ENCODE peak calls at places on chromosomes 5 and 9, in eight cellular contexts. C, A, M, V, Q, K, L and S are unnamed samples.

GRCh38 chr9:121154782-121155181 is 46.9 kb downstream of the RAB14 start:
- DNase-seq in A (no peak), K (no peak), L (no peak), V (no peak), C (no peak), M (no peak), Q (no peak), S (no peak)

GRCh38 chr9:128152133-128152780 is 3.0 kb downstream of the LCN2 start:
- DNase-seq in K (no peak), Q (no peak), V (no peak), A (no peak), L (no peak), C (no peak), M (no peak), S (no peak)

GRCh38 chr9:31137850-31138160 is 1246.6 kb upstream of the ACO1 start:
- DNase-seq in L (no peak), M (no peak), A (no peak), K (no peak), Q (no peak), C (no peak), V (no peak), S (no peak)

GRCh38 chr9:27701664-27702063 is 128.4 kb upstream of the C9orf72 start:
- DNase-seq in A (no peak), L (no peak), M (no peak), K (peak; percentile 46), Q (peak; percentile 31), V (no peak), C (no peak), S (no peak)

GRCh38 chr5:143733635-143734341 is 78.2 kb upstream of the HMHB1 start:
- DNase-seq in M (no peak), L (no peak), V (no peak), Q (no peak), C (no peak), K (no peak), A (no peak), S (no peak)

GRCh38 chr9:21251162-21251561 is 11.4 kb upstream of the IFNA14 start:
- DNase-seq in Q (no peak), V (no peak), M (no peak), A (no peak), C (no peak), L (no peak), K (no peak), S (no peak)

GRCh38 chr5:157398310-157398709 is 61.7 kb upstream of the NIPAL4 start:
- DNase-seq in L (no peak), C (no peak), Q (no peak), A (no peak), K (no peak), V (no peak), M (no peak), S (no peak)

GRCh38 chr9:114304416-114305188 is 18.3 kb upstream of the ORM1 start:
- DNase-seq in V (no peak), A (no peak), K (no peak), C (no peak), Q (no peak), L (no peak), M (peak; percentile 1), S (no peak)

GRCh38 chr9:137221477-137222111 is 446 bp downstream of the RNF208 start:
- DNase-seq in C (no peak), M (peak; percentile 68), Q (no peak), K (no peak), L (no peak), A (no peak), V (no peak), S (no peak)